ENCODE peak calls at places on chromosomes 2 and 18, in six cellular contexts. One of them, this sample, is unnamed.

GRCh38 chr2:70679244-70679643 is 88.8 kb downstream of the ADD2 start:
- DNase-seq in colonic mucosa: no peak
- DNase-seq in activated gamma-delta T cell treated with anti-CD3 and anti-CD28 coated beads, Interleukin-2, amount 50 U/mL, for 16 hours: no peak
- DNase-seq in uterus: no peak
- DNase-seq in fibroblast of gingiva: no peak
- DNase-seq in NCI-H345: no peak
- DNase-seq in this sample: no peak

GRCh38 chr2:127072970-127073369 is 34.0 kb downstream of the BIN1 start:
- DNase-seq in colonic mucosa: no peak
- DNase-seq in activated gamma-delta T cell treated with anti-CD3 and anti-CD28 coated beads, Interleukin-2, amount 50 U/mL, for 16 hours: no peak
- DNase-seq in uterus: no peak
- DNase-seq in fibroblast of gingiva: peak
- DNase-seq in NCI-H345: no peak
- DNase-seq in this sample: peak

GRCh38 chr2:42196403-42197267 is 27.5 kb downstream of the EML4 start:
- DNase-seq in colonic mucosa: peak
- DNase-seq in activated gamma-delta T cell treated with anti-CD3 and anti-CD28 coated beads, Interleukin-2, amount 50 U/mL, for 16 hours: peak
- DNase-seq in uterus: peak
- DNase-seq in fibroblast of gingiva: peak
- DNase-seq in NCI-H345: no peak
- DNase-seq in this sample: no peak

GRCh38 chr2:10398496-10398895 is 49.6 kb downstream of the ODC1 start:
- DNase-seq in colonic mucosa: peak
- DNase-seq in activated gamma-delta T cell treated with anti-CD3 and anti-CD28 coated beads, Interleukin-2, amount 50 U/mL, for 16 hours: no peak
- DNase-seq in uterus: no peak
- DNase-seq in fibroblast of gingiva: no peak
- DNase-seq in NCI-H345: no peak
- DNase-seq in this sample: no peak

GRCh38 chr18:1253825-1254224 is 349.2 kb downstream of the ADCYAP1 start:
- DNase-seq in colonic mucosa: no peak
- DNase-seq in activated gamma-delta T cell treated with anti-CD3 and anti-CD28 coated beads, Interleukin-2, amount 50 U/mL, for 16 hours: no peak
- DNase-seq in uterus: no peak
- DNase-seq in fibroblast of gingiva: no peak
- DNase-seq in NCI-H345: no peak
- DNase-seq in this sample: no peak

GRCh38 chr2:140657657-140658056 is 1473.2 kb downstream of the LRP1B start:
- DNase-seq in colonic mucosa: no peak
- DNase-seq in activated gamma-delta T cell treated with anti-CD3 and anti-CD28 coated beads, Interleukin-2, amount 50 U/mL, for 16 hours: no peak
- DNase-seq in uterus: no peak
- DNase-seq in fibroblast of gingiva: no peak
- DNase-seq in NCI-H345: no peak
- DNase-seq in this sample: no peak

GRCh38 chr18:55301836-55302235 is 286.2 kb downstream of the TCF4 start:
- DNase-seq in colonic mucosa: no peak
- DNase-seq in activated gamma-delta T cell treated with anti-CD3 and anti-CD28 coated beads, Interleukin-2, amount 50 U/mL, for 16 hours: no peak
- DNase-seq in uterus: no peak
- DNase-seq in fibroblast of gingiva: no peak
- DNase-seq in NCI-H345: no peak
- DNase-seq in this sample: no peak

GRCh38 chr2:172884336-172884735 is 148.7 kb downstream of the RAPGEF4 start:
- DNase-seq in colonic mucosa: no peak
- DNase-seq in activated gamma-delta T cell treated with anti-CD3 and anti-CD28 coated beads, Interleukin-2, amount 50 U/mL, for 16 hours: no peak
- DNase-seq in uterus: no peak
- DNase-seq in fibroblast of gingiva: no peak
- DNase-seq in NCI-H345: no peak
- DNase-seq in this sample: no peak

GRCh38 chr18:10559566-10560456 is 34.0 kb downstream of the NAPG start:
- DNase-seq in colonic mucosa: no peak
- DNase-seq in activated gamma-delta T cell treated with anti-CD3 and anti-CD28 coated beads, Interleukin-2, amount 50 U/mL, for 16 hours: no peak
- DNase-seq in uterus: no peak
- DNase-seq in fibroblast of gingiva: no peak
- DNase-seq in NCI-H345: peak
- DNase-seq in this sample: no peak

GRCh38 chr2:108449410-108450200 is 599 bp downstream of the GCC2 start:
- DNase-seq in colonic mucosa: peak
- DNase-seq in activated gamma-delta T cell treated with anti-CD3 and anti-CD28 coated beads, Interleukin-2, amount 50 U/mL, for 16 hours: no peak
- DNase-seq in uterus: no peak
- DNase-seq in fibroblast of gingiva: peak
- DNase-seq in NCI-H345: peak
- DNase-seq in this sample: no peak

GRCh38 chr2:215635788-215636139 is 199.9 kb upstream of the FN1 start:
- DNase-seq in colonic mucosa: no peak
- DNase-seq in activated gamma-delta T cell treated with anti-CD3 and anti-CD28 coated beads, Interleukin-2, amount 50 U/mL, for 16 hours: no peak
- DNase-seq in uterus: no peak
- DNase-seq in fibroblast of gingiva: peak
- DNase-seq in NCI-H345: no peak
- DNase-seq in this sample: no peak

GRCh38 chr2:110713508-110714362 is 18.6 kb upstream of the ACOXL start:
- DNase-seq in colonic mucosa: no peak
- DNase-seq in activated gamma-delta T cell treated with anti-CD3 and anti-CD28 coated beads, Interleukin-2, amount 50 U/mL, for 16 hours: no peak
- DNase-seq in uterus: no peak
- DNase-seq in fibroblast of gingiva: no peak
- DNase-seq in NCI-H345: no peak
- DNase-seq in this sample: no peak

GRCh38 chr2:126855606-126856005 is 43.1 kb upstream of the TEX51 start:
- DNase-seq in colonic mucosa: no peak
- DNase-seq in activated gamma-delta T cell treated with anti-CD3 and anti-CD28 coated beads, Interleukin-2, amount 50 U/mL, for 16 hours: no peak
- DNase-seq in uterus: no peak
- DNase-seq in fibroblast of gingiva: no peak
- DNase-seq in NCI-H345: no peak
- DNase-seq in this sample: no peak

GRCh38 chr2:69169990-69170389 is 157.0 kb downstream of the ANTXR1 start:
- DNase-seq in colonic mucosa: no peak
- DNase-seq in activated gamma-delta T cell treated with anti-CD3 and anti-CD28 coated beads, Interleukin-2, amount 50 U/mL, for 16 hours: no peak
- DNase-seq in uterus: no peak
- DNase-seq in fibroblast of gingiva: no peak
- DNase-seq in NCI-H345: peak
- DNase-seq in this sample: no peak

GRCh38 chr2:165682546-165682945 is 111.5 kb downstream of the GALNT3 start:
- DNase-seq in colonic mucosa: no peak
- DNase-seq in activated gamma-delta T cell treated with anti-CD3 and anti-CD28 coated beads, Interleukin-2, amount 50 U/mL, for 16 hours: no peak
- DNase-seq in uterus: no peak
- DNase-seq in fibroblast of gingiva: no peak
- DNase-seq in NCI-H345: no peak
- DNase-seq in this sample: no peak

GRCh38 chr2:189164732-189165131 is 14.8 kb downstream of the COL5A2 start:
- DNase-seq in colonic mucosa: no peak
- DNase-seq in activated gamma-delta T cell treated with anti-CD3 and anti-CD28 coated beads, Interleukin-2, amount 50 U/mL, for 16 hours: no peak
- DNase-seq in uterus: peak
- DNase-seq in fibroblast of gingiva: peak
- DNase-seq in NCI-H345: no peak
- DNase-seq in this sample: no peak

GRCh38 chr18:9615973-9616559 is 1.7 kb upstream of the PPP4R1 start:
- DNase-seq in colonic mucosa: no peak
- DNase-seq in activated gamma-delta T cell treated with anti-CD3 and anti-CD28 coated beads, Interleukin-2, amount 50 U/mL, for 16 hours: no peak
- DNase-seq in uterus: no peak
- DNase-seq in fibroblast of gingiva: no peak
- DNase-seq in NCI-H345: no peak
- DNase-seq in this sample: no peak

GRCh38 chr2:114515901-114516300 is 73.5 kb downstream of the DPP10 start:
- DNase-seq in colonic mucosa: no peak
- DNase-seq in activated gamma-delta T cell treated with anti-CD3 and anti-CD28 coated beads, Interleukin-2, amount 50 U/mL, for 16 hours: no peak
- DNase-seq in uterus: no peak
- DNase-seq in fibroblast of gingiva: no peak
- DNase-seq in NCI-H345: no peak
- DNase-seq in this sample: no peak

GRCh38 chr2:16546128-16546754 is 119.4 kb downstream of the CYRIA start:
- DNase-seq in colonic mucosa: peak
- DNase-seq in activated gamma-delta T cell treated with anti-CD3 and anti-CD28 coated beads, Interleukin-2, amount 50 U/mL, for 16 hours: no peak
- DNase-seq in uterus: no peak
- DNase-seq in fibroblast of gingiva: no peak
- DNase-seq in NCI-H345: no peak
- DNase-seq in this sample: no peak

GRCh38 chr2:196266855-196267254 is 95.5 kb upstream of the STK17B start:
- DNase-seq in colonic mucosa: no peak
- DNase-seq in activated gamma-delta T cell treated with anti-CD3 and anti-CD28 coated beads, Interleukin-2, amount 50 U/mL, for 16 hours: no peak
- DNase-seq in uterus: no peak
- DNase-seq in fibroblast of gingiva: no peak
- DNase-seq in NCI-H345: no peak
- DNase-seq in this sample: no peak

GRCh38 chr2:127055786-127056076 is 51.2 kb downstream of the BIN1 start:
- DNase-seq in colonic mucosa: no peak
- DNase-seq in activated gamma-delta T cell treated with anti-CD3 and anti-CD28 coated beads, Interleukin-2, amount 50 U/mL, for 16 hours: no peak
- DNase-seq in uterus: no peak
- DNase-seq in fibroblast of gingiva: no peak
- DNase-seq in NCI-H345: no peak
- DNase-seq in this sample: no peak

GRCh38 chr2:234308814-234309195 is 188.1 kb downstream of the ARL4C start:
- DNase-seq in colonic mucosa: peak
- DNase-seq in activated gamma-delta T cell treated with anti-CD3 and anti-CD28 coated beads, Interleukin-2, amount 50 U/mL, for 16 hours: no peak
- DNase-seq in uterus: no peak
- DNase-seq in fibroblast of gingiva: peak
- DNase-seq in NCI-H345: no peak
- DNase-seq in this sample: no peak

GRCh38 chr2:25257931-25258771 is 83.6 kb downstream of the DNMT3A start:
- DNase-seq in colonic mucosa: no peak
- DNase-seq in activated gamma-delta T cell treated with anti-CD3 and anti-CD28 coated beads, Interleukin-2, amount 50 U/mL, for 16 hours: no peak
- DNase-seq in uterus: no peak
- DNase-seq in fibroblast of gingiva: no peak
- DNase-seq in NCI-H345: no peak
- DNase-seq in this sample: no peak

GRCh38 chr2:210955591-210955990 is 399.2 kb downstream of the CPS1 start:
- DNase-seq in colonic mucosa: no peak
- DNase-seq in activated gamma-delta T cell treated with anti-CD3 and anti-CD28 coated beads, Interleukin-2, amount 50 U/mL, for 16 hours: no peak
- DNase-seq in uterus: no peak
- DNase-seq in fibroblast of gingiva: no peak
- DNase-seq in NCI-H345: no peak
- DNase-seq in this sample: no peak

GRCh38 chr2:197674060-197674459 is 1.3 kb downstream of the RFTN2 start:
- DNase-seq in colonic mucosa: no peak
- DNase-seq in activated gamma-delta T cell treated with anti-CD3 and anti-CD28 coated beads, Interleukin-2, amount 50 U/mL, for 16 hours: no peak
- DNase-seq in uterus: no peak
- DNase-seq in fibroblast of gingiva: no peak
- DNase-seq in NCI-H345: no peak
- DNase-seq in this sample: no peak

GRCh38 chr2:121519732-121520640 is 10.7 kb upstream of the RNU4ATAC start:
- DNase-seq in colonic mucosa: no peak
- DNase-seq in activated gamma-delta T cell treated with anti-CD3 and anti-CD28 coated beads, Interleukin-2, amount 50 U/mL, for 16 hours: no peak
- DNase-seq in uterus: no peak
- DNase-seq in fibroblast of gingiva: peak
- DNase-seq in NCI-H345: no peak
- DNase-seq in this sample: peak

GRCh38 chr2:45936623-45936979 is 285.1 kb downstream of the PRKCE start:
- DNase-seq in colonic mucosa: no peak
- DNase-seq in activated gamma-delta T cell treated with anti-CD3 and anti-CD28 coated beads, Interleukin-2, amount 50 U/mL, for 16 hours: no peak
- DNase-seq in uterus: no peak
- DNase-seq in fibroblast of gingiva: no peak
- DNase-seq in NCI-H345: no peak
- DNase-seq in this sample: no peak

GRCh38 chr2:166700079-166700478 is 188.2 kb upstream of the XIRP2 start:
- DNase-seq in colonic mucosa: no peak
- DNase-seq in activated gamma-delta T cell treated with anti-CD3 and anti-CD28 coated beads, Interleukin-2, amount 50 U/mL, for 16 hours: no peak
- DNase-seq in uterus: no peak
- DNase-seq in fibroblast of gingiva: no peak
- DNase-seq in NCI-H345: no peak
- DNase-seq in this sample: no peak

GRCh38 chr2:10122500-10123280 is at the start of gene RRM2:
- DNase-seq in colonic mucosa: peak
- DNase-seq in activated gamma-delta T cell treated with anti-CD3 and anti-CD28 coated beads, Interleukin-2, amount 50 U/mL, for 16 hours: peak
- DNase-seq in uterus: peak
- DNase-seq in fibroblast of gingiva: peak
- DNase-seq in NCI-H345: peak
- DNase-seq in this sample: peak

GRCh38 chr2:158395166-158395565 is 61.4 kb downstream of the CCDC148 start:
- DNase-seq in colonic mucosa: no peak
- DNase-seq in activated gamma-delta T cell treated with anti-CD3 and anti-CD28 coated beads, Interleukin-2, amount 50 U/mL, for 16 hours: no peak
- DNase-seq in uterus: no peak
- DNase-seq in fibroblast of gingiva: no peak
- DNase-seq in NCI-H345: no peak
- DNase-seq in this sample: no peak

GRCh38 chr2:172888704-172889103 is 153.1 kb downstream of the RAPGEF4 start:
- DNase-seq in colonic mucosa: no peak
- DNase-seq in activated gamma-delta T cell treated with anti-CD3 and anti-CD28 coated beads, Interleukin-2, amount 50 U/mL, for 16 hours: no peak
- DNase-seq in uterus: no peak
- DNase-seq in fibroblast of gingiva: no peak
- DNase-seq in NCI-H345: peak
- DNase-seq in this sample: no peak

GRCh38 chr2:188622898-188623297 is 331.2 kb downstream of the GULP1 start:
- DNase-seq in colonic mucosa: no peak
- DNase-seq in activated gamma-delta T cell treated with anti-CD3 and anti-CD28 coated beads, Interleukin-2, amount 50 U/mL, for 16 hours: no peak
- DNase-seq in uterus: no peak
- DNase-seq in fibroblast of gingiva: no peak
- DNase-seq in NCI-H345: no peak
- DNase-seq in this sample: no peak

GRCh38 chr2:6506311-6507258 is 359.1 kb downstream of the CMPK2 start:
- DNase-seq in colonic mucosa: peak
- DNase-seq in activated gamma-delta T cell treated with anti-CD3 and anti-CD28 coated beads, Interleukin-2, amount 50 U/mL, for 16 hours: no peak
- DNase-seq in uterus: no peak
- DNase-seq in fibroblast of gingiva: peak
- DNase-seq in NCI-H345: no peak
- DNase-seq in this sample: no peak

GRCh38 chr2:150491943-150492342 is 4.5 kb upstream of the RND3 start:
- DNase-seq in colonic mucosa: no peak
- DNase-seq in activated gamma-delta T cell treated with anti-CD3 and anti-CD28 coated beads, Interleukin-2, amount 50 U/mL, for 16 hours: no peak
- DNase-seq in uterus: no peak
- DNase-seq in fibroblast of gingiva: peak
- DNase-seq in NCI-H345: no peak
- DNase-seq in this sample: no peak

GRCh38 chr2:109595644-109596043 is 18.1 kb downstream of the SEPTIN10 start:
- DNase-seq in colonic mucosa: no peak
- DNase-seq in activated gamma-delta T cell treated with anti-CD3 and anti-CD28 coated beads, Interleukin-2, amount 50 U/mL, for 16 hours: no peak
- DNase-seq in uterus: no peak
- DNase-seq in fibroblast of gingiva: no peak
- DNase-seq in NCI-H345: no peak
- DNase-seq in this sample: no peak

GRCh38 chr18:27728659-27729058 is 448.3 kb downstream of the CDH2 start:
- DNase-seq in colonic mucosa: no peak
- DNase-seq in activated gamma-delta T cell treated with anti-CD3 and anti-CD28 coated beads, Interleukin-2, amount 50 U/mL, for 16 hours: no peak
- DNase-seq in uterus: no peak
- DNase-seq in fibroblast of gingiva: no peak
- DNase-seq in NCI-H345: no peak
- DNase-seq in this sample: no peak

GRCh38 chr2:47043142-47043890 is 111.8 kb downstream of the STPG4 start:
- DNase-seq in colonic mucosa: no peak
- DNase-seq in activated gamma-delta T cell treated with anti-CD3 and anti-CD28 coated beads, Interleukin-2, amount 50 U/mL, for 16 hours: no peak
- DNase-seq in uterus: peak
- DNase-seq in fibroblast of gingiva: peak
- DNase-seq in NCI-H345: no peak
- DNase-seq in this sample: no peak

GRCh38 chr2:136056077-136056688 is 61.8 kb downstream of the CXCR4 start:
- DNase-seq in colonic mucosa: no peak
- DNase-seq in activated gamma-delta T cell treated with anti-CD3 and anti-CD28 coated beads, Interleukin-2, amount 50 U/mL, for 16 hours: no peak
- DNase-seq in uterus: no peak
- DNase-seq in fibroblast of gingiva: no peak
- DNase-seq in NCI-H345: no peak
- DNase-seq in this sample: no peak

GRCh38 chr2:40096360-40096759 is 317.3 kb upstream of the THUMPD2 start:
- DNase-seq in colonic mucosa: no peak
- DNase-seq in activated gamma-delta T cell treated with anti-CD3 and anti-CD28 coated beads, Interleukin-2, amount 50 U/mL, for 16 hours: no peak
- DNase-seq in uterus: no peak
- DNase-seq in fibroblast of gingiva: no peak
- DNase-seq in NCI-H345: peak
- DNase-seq in this sample: no peak